ENCODE peak calls at places on chromosome 2, in eight cellular contexts. I, C, Z, V, S, M, W and N are unnamed samples.

GRCh38 chr2:188665196-188665595 is 309.0 kb upstream of the COL3A1 start:
- DNase-seq in I (peak; percentile 55), C (no peak), Z (no peak), V (no peak), S (peak; percentile 55), M (no peak), W (no peak), N (no peak)

GRCh38 chr2:215773728-215774127 is 239.6 kb downstream of the MREG start:
- DNase-seq in I (no peak), C (no peak), Z (no peak), V (no peak), S (peak; percentile 94), M (peak; percentile 29), W (no peak), N (no peak)

GRCh38 chr2:227813562-227814353 is at the start of gene CCL20:
- DNase-seq in I (no peak), C (no peak), Z (no peak), V (no peak), S (no peak), M (no peak), W (no peak), N (no peak)

GRCh38 chr2:61135510-61135909 is 26.5 kb upstream of the C2orf74 start:
- DNase-seq in I (peak; percentile 58), C (no peak), Z (no peak), V (no peak), S (peak; percentile 57), M (peak; percentile 37), W (no peak), N (peak; percentile 41)

GRCh38 chr2:6841537-6842287 is 24.0 kb downstream of the CMPK2 start:
- DNase-seq in I (no peak), C (no peak), Z (no peak), V (no peak), S (no peak), M (no peak), W (no peak), N (no peak)

GRCh38 chr2:28193552-28194383 is 198.9 kb upstream of the FOSL2 start:
- DNase-seq in I (peak; percentile 8), C (no peak), Z (no peak), V (no peak), S (peak; percentile 46), M (no peak), W (no peak), N (no peak)

GRCh38 chr2:72864500-72864899 is 22.7 kb upstream of the SPR start:
- DNase-seq in I (peak; percentile 26), C (no peak), Z (no peak), V (peak; percentile 70), S (peak; percentile 82), M (no peak), W (no peak), N (no peak)

GRCh38 chr2:111117666-111118454 is 2.9 kb upstream of the BCL2L11 start:
- DNase-seq in I (peak; percentile 66), C (no peak), Z (peak; percentile 35), V (peak; percentile 35), S (peak; percentile 77), M (peak; percentile 33), W (no peak), N (peak; percentile 28)

GRCh38 chr2:239816571-239816970 is 208.6 kb downstream of the NDUFA10 start:
- DNase-seq in I (no peak), C (no peak), Z (no peak), V (no peak), S (no peak), M (no peak), W (no peak), N (no peak)

GRCh38 chr2:106342801-106343200 is 125.4 kb downstream of the RGPD3 start:
- DNase-seq in I (no peak), C (no peak), Z (no peak), V (no peak), S (no peak), M (no peak), W (no peak), N (no peak)

GRCh38 chr2:64228923-64229322 is 84.7 kb upstream of the PELI1 start:
- DNase-seq in I (no peak), C (no peak), Z (no peak), V (no peak), S (no peak), M (no peak), W (no peak), N (no peak)

GRCh38 chr2:64230540-64230939 is 86.3 kb upstream of the PELI1 start:
- DNase-seq in I (no peak), C (no peak), Z (no peak), V (no peak), S (no peak), M (no peak), W (no peak), N (no peak)

GRCh38 chr2:64227603-64228125 is 83.4 kb upstream of the PELI1 start:
- DNase-seq in I (no peak), C (no peak), Z (no peak), V (no peak), S (no peak), M (no peak), W (no peak), N (no peak)

GRCh38 chr2:64226611-64227010 is 82.4 kb upstream of the PELI1 start:
- DNase-seq in I (no peak), C (no peak), Z (no peak), V (no peak), S (no peak), M (no peak), W (no peak), N (no peak)

GRCh38 chr2:64228126-64228678 is 84.0 kb upstream of the PELI1 start:
- DNase-seq in I (peak; percentile 84), C (peak; percentile 57), Z (peak; percentile 75), V (peak; percentile 79), S (peak; percentile 53), M (peak; percentile 67), W (peak; percentile 87), N (peak; percentile 85)
- TF ChIP-seq CTCF in I (no peak), C (no peak), Z (no peak), V (no peak), S (no peak), M (no peak), W (no peak), N (no peak)

DNA sequence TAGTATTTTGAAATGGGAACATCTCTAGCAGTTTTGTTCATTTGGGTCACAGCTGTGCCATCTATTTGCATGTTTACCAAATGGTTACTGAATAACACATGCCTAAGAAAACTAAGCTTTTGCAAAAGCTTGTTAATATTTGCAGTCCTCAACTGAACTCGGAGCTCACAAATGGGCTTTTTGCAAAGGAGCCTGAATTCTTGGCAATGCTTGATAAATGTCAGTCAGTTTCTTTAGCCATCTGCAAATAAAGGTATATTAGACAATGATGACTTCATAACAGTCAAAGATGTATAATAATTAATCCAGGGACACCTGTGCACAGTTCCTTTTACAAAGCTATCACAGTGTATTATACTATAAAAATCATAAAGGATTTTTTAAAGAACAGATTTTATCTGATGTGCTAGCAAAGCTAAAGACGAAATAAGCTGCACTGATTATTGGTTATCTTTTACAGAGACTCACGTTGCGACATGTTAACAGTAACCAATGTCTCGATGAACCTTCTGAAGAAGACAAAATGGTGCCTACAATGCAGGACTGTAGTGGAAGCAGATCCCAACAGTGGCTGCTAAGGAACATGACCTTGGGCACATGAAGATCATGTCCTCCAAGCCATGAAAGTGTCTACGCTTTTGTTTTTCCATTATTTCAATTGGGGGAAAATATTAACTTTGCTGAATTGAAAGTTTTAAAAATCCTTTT is 248.4 kb upstream of the KCNJ3 start:
- DNase-seq in I (no peak), C (no peak), Z (no peak), V (no peak), S (no peak), M (no peak), W (peak; percentile 52), N (no peak)
- H3K27ac ChIP-seq in I (no peak overlapping the region), C (no peak overlapping the region), Z (no peak overlapping the region), V (peak overlapping the region; percentile 47), S (no peak overlapping the region), M (no peak overlapping the region), W (peak overlapping the region; percentile 80), N (no peak overlapping the region)

GRCh38 chr2:231706731-231707624 is 1.3 kb upstream of the PTMA start:
- DNase-seq in I (peak; percentile 98), C (peak; percentile 99), Z (peak; percentile 99), V (peak; percentile 94), S (peak; percentile 99), M (peak; percentile 99), W (peak; percentile 99), N (peak; percentile 99)
- TF ChIP-seq POLR2A in I (peak; percentile 50), C (peak; percentile 89), Z (peak; percentile 39), V (peak; percentile 29), S (no peak), M (peak; percentile 90), W (peak; percentile 85), N (peak; percentile 94)

GRCh38 chr2:234611209-234611608 is 114.3 kb upstream of the ARL4C start:
- DNase-seq in I (no peak), C (no peak), Z (no peak), V (peak; percentile 6), S (no peak), M (no peak), W (no peak), N (no peak)
- TF ChIP-seq CTCF in I (peak; percentile 33), C (no peak), Z (peak; percentile 41), V (no peak), S (peak; percentile 20), M (no peak), W (no peak), N (peak; percentile 7)

DNA sequence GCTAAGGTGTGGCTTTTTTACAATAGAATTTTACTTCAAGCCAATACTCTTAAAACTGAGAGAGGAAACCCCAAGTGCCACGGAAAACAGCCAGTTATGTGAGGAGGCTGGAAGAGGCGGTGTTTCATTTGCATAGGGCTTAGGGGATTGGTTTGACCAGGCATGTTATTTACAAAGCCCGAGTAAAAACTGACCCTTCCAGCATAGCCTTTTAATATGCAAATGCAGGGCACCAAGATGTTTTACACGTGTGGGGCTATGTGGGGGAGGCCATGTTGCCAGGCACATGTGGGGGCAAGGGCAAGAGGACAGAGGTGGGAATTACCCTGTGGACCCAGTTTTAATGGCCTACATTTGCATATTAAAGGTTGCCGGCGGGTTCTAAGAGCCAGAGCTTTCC is 11.5 kb upstream of the SUMO1 start:
- DNase-seq in I (no peak), C (no peak), Z (no peak), V (no peak), S (no peak), M (no peak), W (no peak), N (no peak)
- H3K27ac ChIP-seq in I (peak overlapping the region; percentile 8), C (no peak overlapping the region), Z (no peak overlapping the region), V (no peak overlapping the region), S (no peak overlapping the region), M (no peak overlapping the region), W (no peak overlapping the region), N (no peak overlapping the region)

GRCh38 chr2:85421706-85422457 is 3.4 kb downstream of the SH2D6 start:
- DNase-seq in I (no peak), C (no peak), Z (peak; percentile 59), V (no peak), S (no peak), M (no peak), W (peak; percentile 71), N (peak; percentile 75)

GRCh38 chr2:85419009-85419711 is 646 bp downstream of the SH2D6 start:
- DNase-seq in I (peak; percentile 13), C (no peak), Z (no peak), V (no peak), S (no peak), M (peak; percentile 44), W (no peak), N (no peak)

GRCh38 chr2:85414761-85415498 is 3.6 kb upstream of the SH2D6 start:
- DNase-seq in I (no peak), C (no peak), Z (no peak), V (no peak), S (no peak), M (no peak), W (no peak), N (no peak)

GRCh38 chr2:85420743-85421705 is 2.5 kb downstream of the SH2D6 start:
- DNase-seq in I (peak; percentile 79), C (peak; percentile 91), Z (peak; percentile 95), V (peak; percentile 97), S (peak; percentile 77), M (peak; percentile 96), W (peak; percentile 95), N (peak; percentile 98)

GRCh38 chr2:85418132-85419008 is at the start of gene SH2D6:
- DNase-seq in I (peak; percentile 86), C (peak; percentile 80), Z (peak; percentile 85), V (peak; percentile 93), S (peak; percentile 68), M (peak; percentile 89), W (peak; percentile 85), N (peak; percentile 84)
- TF ChIP-seq POLR2A in I (peak; percentile 62), C (peak; percentile 35), Z (no peak), V (peak; percentile 42), S (peak; percentile 46), M (no peak), W (peak; percentile 55), N (peak; percentile 72)